ENCODE peak calls at places on chromosomes 16 and 17, in eight cellular contexts. One of them, this sample, is unnamed.

GRCh38 chr16:30805370-30806169 is 18.6 kb upstream of the ZNF629 start:
- DNase-seq in Peyer's patch: peak; percentile 91
- DNase-seq in neural progenitor cell: peak; percentile 90
- DNase-seq in effector memory CD4-positive, alpha-beta T cell: peak; percentile 38
- DNase-seq in AG04450: no peak
- DNase-seq in ascending aorta: peak; percentile 20
- DNase-seq in psoas muscle: peak; percentile 90
- DNase-seq in IMR-90: peak; percentile 74
- DNase-seq in this sample: peak; percentile 97

GRCh38 chr16:88639231-88640038 is 1.1 kb downstream of the IL17C start:
- DNase-seq in effector memory CD4-positive, alpha-beta T cell: no peak
- DNase-seq in neural progenitor cell: peak; percentile 59
- DNase-seq in psoas muscle: no peak
- DNase-seq in Peyer's patch: peak; percentile 83
- DNase-seq in ascending aorta: no peak
- DNase-seq in IMR-90: no peak
- DNase-seq in AG04450: no peak
- DNase-seq in this sample: peak; percentile 93

GRCh38 chr16:1105888-1106620 is 10.0 kb upstream of the C1QTNF8 start:
- DNase-seq in ascending aorta: no peak
- DNase-seq in Peyer's patch: peak; percentile 58
- DNase-seq in neural progenitor cell: peak; percentile 91
- DNase-seq in psoas muscle: peak; percentile 57
- DNase-seq in effector memory CD4-positive, alpha-beta T cell: no peak
- DNase-seq in AG04450: peak; percentile 10
- DNase-seq in IMR-90: peak; percentile 33
- DNase-seq in this sample: peak; percentile 100

GRCh38 chr17:61411114-61411943 is 11.7 kb downstream of the TBX2 start:
- DNase-seq in IMR-90: peak; percentile 74
- DNase-seq in Peyer's patch: peak; percentile 62
- DNase-seq in psoas muscle: no peak
- DNase-seq in effector memory CD4-positive, alpha-beta T cell: peak; percentile 25
- DNase-seq in AG04450: no peak
- DNase-seq in neural progenitor cell: peak; percentile 87
- DNase-seq in ascending aorta: peak; percentile 9
- DNase-seq in this sample: peak; percentile 96

GRCh38 chr17:77245162-77245926 is 104.6 kb downstream of the SEC14L1 start:
- DNase-seq in effector memory CD4-positive, alpha-beta T cell: no peak
- DNase-seq in AG04450: no peak
- DNase-seq in psoas muscle: no peak
- DNase-seq in neural progenitor cell: no peak
- DNase-seq in IMR-90: no peak
- DNase-seq in ascending aorta: no peak
- DNase-seq in Peyer's patch: no peak
- DNase-seq in this sample: no peak

GRCh38 chr17:45009676-45010467 is 41.6 kb downstream of the DCAKD start:
- DNase-seq in psoas muscle: no peak
- DNase-seq in IMR-90: no peak
- DNase-seq in neural progenitor cell: no peak
- DNase-seq in AG04450: no peak
- DNase-seq in Peyer's patch: no peak
- DNase-seq in ascending aorta: no peak
- DNase-seq in effector memory CD4-positive, alpha-beta T cell: no peak
- DNase-seq in this sample: peak; percentile 73

GRCh38 chr17:9292563-9292941 is 271.2 kb downstream of the NTN1 start:
- DNase-seq in Peyer's patch: no peak
- DNase-seq in neural progenitor cell: no peak
- DNase-seq in effector memory CD4-positive, alpha-beta T cell: no peak
- DNase-seq in ascending aorta: no peak
- DNase-seq in AG04450: no peak
- DNase-seq in IMR-90: no peak
- DNase-seq in psoas muscle: no peak
- DNase-seq in this sample: no peak

GRCh38 chr17:57109393-57110151 is 24.5 kb downstream of the AKAP1 start:
- DNase-seq in effector memory CD4-positive, alpha-beta T cell: no peak
- DNase-seq in psoas muscle: peak; percentile 59
- DNase-seq in IMR-90: peak; percentile 5
- DNase-seq in ascending aorta: no peak
- DNase-seq in Peyer's patch: no peak
- DNase-seq in neural progenitor cell: peak; percentile 42
- DNase-seq in AG04450: no peak
- DNase-seq in this sample: no peak

GRCh38 chr17:50680126-50680525 is 27.6 kb downstream of the ANKRD40 start:
- DNase-seq in AG04450: no peak
- DNase-seq in IMR-90: no peak
- DNase-seq in effector memory CD4-positive, alpha-beta T cell: no peak
- DNase-seq in neural progenitor cell: no peak
- DNase-seq in psoas muscle: no peak
- DNase-seq in ascending aorta: no peak
- DNase-seq in Peyer's patch: no peak
- DNase-seq in this sample: no peak

GRCh38 chr16:82627811-82628339 is 1.1 kb downstream of the CDH13 start:
- DNase-seq in AG04450: no peak
- DNase-seq in Peyer's patch: no peak
- DNase-seq in neural progenitor cell: peak; percentile 68
- DNase-seq in IMR-90: peak; percentile 26
- DNase-seq in psoas muscle: no peak
- DNase-seq in effector memory CD4-positive, alpha-beta T cell: no peak
- DNase-seq in ascending aorta: no peak
- DNase-seq in this sample: peak; percentile 91

GRCh38 chr16:59440502-59440901 is 706.4 kb upstream of the GOT2 start:
- DNase-seq in psoas muscle: no peak
- DNase-seq in AG04450: no peak
- DNase-seq in Peyer's patch: no peak
- DNase-seq in neural progenitor cell: no peak
- DNase-seq in effector memory CD4-positive, alpha-beta T cell: no peak
- DNase-seq in ascending aorta: no peak
- DNase-seq in IMR-90: no peak
- DNase-seq in this sample: no peak
- H3K9me3 ChIP-seq in psoas muscle: peaks cover 10% of the 10 kb centered on the region
- H3K9me3 ChIP-seq in AG04450: no peaks in the 10 kb centered on the region
- H3K9me3 ChIP-seq in Peyer's patch: no peaks in the 10 kb centered on the region
- H3K9me3 ChIP-seq in neural progenitor cell: no peaks in the 10 kb centered on the region
- H3K9me3 ChIP-seq in effector memory CD4-positive, alpha-beta T cell: no peaks in the 10 kb centered on the region
- H3K9me3 ChIP-seq in ascending aorta: no peaks in the 10 kb centered on the region
- H3K9me3 ChIP-seq in IMR-90: no peaks in the 10 kb centered on the region
- H3K9me3 ChIP-seq in this sample: no peaks in the 10 kb centered on the region

GRCh38 chr16:64321881-64322280 is 800.0 kb downstream of the CDH11 start:
- DNase-seq in AG04450: no peak
- DNase-seq in neural progenitor cell: no peak
- DNase-seq in Peyer's patch: no peak
- DNase-seq in IMR-90: no peak
- DNase-seq in ascending aorta: no peak
- DNase-seq in psoas muscle: no peak
- DNase-seq in effector memory CD4-positive, alpha-beta T cell: no peak
- DNase-seq in this sample: no peak
- H3K9me3 ChIP-seq in AG04450: no peaks in the 10 kb centered on the region
- H3K9me3 ChIP-seq in neural progenitor cell: no peaks in the 10 kb centered on the region
- H3K9me3 ChIP-seq in Peyer's patch: no peaks in the 10 kb centered on the region
- H3K9me3 ChIP-seq in IMR-90: no peaks in the 10 kb centered on the region
- H3K9me3 ChIP-seq in ascending aorta: no peaks in the 10 kb centered on the region
- H3K9me3 ChIP-seq in psoas muscle: no peaks in the 10 kb centered on the region
- H3K9me3 ChIP-seq in effector memory CD4-positive, alpha-beta T cell: peaks cover 3% of the 10 kb centered on the region
- H3K9me3 ChIP-seq in this sample: no peaks in the 10 kb centered on the region

DNA sequence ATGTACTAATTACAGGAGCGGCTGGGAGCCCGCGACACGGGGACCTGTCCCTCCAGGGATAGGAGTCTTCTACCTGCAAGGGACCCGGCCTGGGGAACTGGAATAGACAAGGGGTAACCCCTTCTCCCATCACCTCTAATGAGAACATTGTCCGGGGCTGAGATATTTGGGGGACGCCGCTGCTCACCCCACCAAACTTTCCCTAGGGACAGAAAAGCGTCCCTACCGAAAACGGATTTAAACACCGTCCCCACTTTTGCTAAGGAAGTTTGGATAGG is 3.4 kb upstream of the SOX9 start:
- DNase-seq in IMR-90: no peak
- DNase-seq in AG04450: no peak
- DNase-seq in psoas muscle: no peak
- DNase-seq in Peyer's patch: no peak
- DNase-seq in effector memory CD4-positive, alpha-beta T cell: no peak
- DNase-seq in neural progenitor cell: no peak
- DNase-seq in ascending aorta: no peak
- DNase-seq in this sample: no peak
- H3K9me3 ChIP-seq in IMR-90: no peaks in the 10 kb centered on the region
- H3K9me3 ChIP-seq in AG04450: peaks cover 12% of the 10 kb centered on the region
- H3K9me3 ChIP-seq in psoas muscle: no peaks in the 10 kb centered on the region
- H3K9me3 ChIP-seq in Peyer's patch: no peaks in the 10 kb centered on the region
- H3K9me3 ChIP-seq in effector memory CD4-positive, alpha-beta T cell: no peaks in the 10 kb centered on the region
- H3K9me3 ChIP-seq in neural progenitor cell: no peaks in the 10 kb centered on the region
- H3K9me3 ChIP-seq in ascending aorta: no peaks in the 10 kb centered on the region
- H3K9me3 ChIP-seq in this sample: no peaks in the 10 kb centered on the region

DNA sequence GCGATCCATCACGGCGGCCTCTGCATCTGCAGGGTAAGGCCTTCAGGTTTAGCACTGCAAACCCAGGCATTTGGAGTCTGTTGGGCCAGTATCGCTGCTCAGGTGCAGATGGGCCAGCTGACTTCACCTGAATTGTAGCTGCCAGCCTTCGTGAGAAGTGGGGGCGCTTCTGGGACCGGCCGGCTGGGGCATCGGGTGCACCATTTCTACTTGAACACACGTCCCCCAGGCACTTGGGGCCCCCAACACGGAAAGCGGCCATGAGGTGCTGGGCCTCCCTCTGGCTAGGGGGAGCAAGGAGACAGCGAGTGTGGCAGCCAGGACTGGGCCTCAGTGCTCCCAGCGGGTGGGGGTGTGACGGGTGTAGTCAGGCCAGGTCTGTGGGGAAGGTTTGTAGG is 767.6 kb downstream of the KCNJ18 start:
- DNase-seq in neural progenitor cell: no peak
- DNase-seq in effector memory CD4-positive, alpha-beta T cell: no peak
- DNase-seq in AG04450: no peak
- DNase-seq in Peyer's patch: no peak
- DNase-seq in psoas muscle: no peak
- DNase-seq in ascending aorta: no peak
- DNase-seq in IMR-90: no peak
- DNase-seq in this sample: no peak
- H3K9me3 ChIP-seq in neural progenitor cell: peaks cover 11% of the 10 kb centered on the region
- H3K9me3 ChIP-seq in effector memory CD4-positive, alpha-beta T cell: no peaks in the 10 kb centered on the region
- H3K9me3 ChIP-seq in AG04450: peaks cover 31% of the 10 kb centered on the region
- H3K9me3 ChIP-seq in Peyer's patch: peaks cover 9% of the 10 kb centered on the region
- H3K9me3 ChIP-seq in psoas muscle: no peaks in the 10 kb centered on the region
- H3K9me3 ChIP-seq in ascending aorta: no peaks in the 10 kb centered on the region
- H3K9me3 ChIP-seq in IMR-90: peaks cover 19% of the 10 kb centered on the region
- H3K9me3 ChIP-seq in this sample: no peaks in the 10 kb centered on the region

DNA sequence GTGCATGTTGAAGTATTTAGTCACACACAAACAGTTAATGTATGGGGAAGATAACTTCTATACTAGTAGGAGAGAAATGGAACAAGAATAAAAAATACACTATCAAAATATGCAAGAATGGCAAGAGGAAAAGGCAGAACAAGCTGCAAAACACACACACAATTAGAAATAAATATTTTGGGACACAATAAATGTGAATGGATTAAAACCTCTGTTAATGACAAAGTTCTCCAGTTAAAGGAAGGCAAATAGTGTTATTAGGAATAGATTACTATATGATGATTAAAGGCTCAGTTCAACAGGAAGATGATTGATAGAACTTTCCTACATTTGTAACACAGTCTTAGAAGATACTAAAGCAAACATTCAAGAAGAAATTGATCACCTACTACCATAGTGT is 106.3 kb upstream of the ZNF750 start:
- DNase-seq in neural progenitor cell: no peak
- DNase-seq in psoas muscle: no peak
- DNase-seq in IMR-90: no peak
- DNase-seq in AG04450: no peak
- DNase-seq in Peyer's patch: no peak
- DNase-seq in effector memory CD4-positive, alpha-beta T cell: no peak
- DNase-seq in ascending aorta: no peak
- DNase-seq in this sample: no peak
- H3K9me3 ChIP-seq in neural progenitor cell: peaks cover 29% of the 10 kb centered on the region
- H3K9me3 ChIP-seq in psoas muscle: peaks cover 18% of the 10 kb centered on the region
- H3K9me3 ChIP-seq in IMR-90: peaks cover 59% of the 10 kb centered on the region
- H3K9me3 ChIP-seq in AG04450: peaks cover 61% of the 10 kb centered on the region
- H3K9me3 ChIP-seq in Peyer's patch: peaks cover 22% of the 10 kb centered on the region
- H3K9me3 ChIP-seq in effector memory CD4-positive, alpha-beta T cell: peaks cover 13% of the 10 kb centered on the region
- H3K9me3 ChIP-seq in ascending aorta: peaks cover 34% of the 10 kb centered on the region
- H3K9me3 ChIP-seq in this sample: peaks cover 10% of the 10 kb centered on the region

DNA sequence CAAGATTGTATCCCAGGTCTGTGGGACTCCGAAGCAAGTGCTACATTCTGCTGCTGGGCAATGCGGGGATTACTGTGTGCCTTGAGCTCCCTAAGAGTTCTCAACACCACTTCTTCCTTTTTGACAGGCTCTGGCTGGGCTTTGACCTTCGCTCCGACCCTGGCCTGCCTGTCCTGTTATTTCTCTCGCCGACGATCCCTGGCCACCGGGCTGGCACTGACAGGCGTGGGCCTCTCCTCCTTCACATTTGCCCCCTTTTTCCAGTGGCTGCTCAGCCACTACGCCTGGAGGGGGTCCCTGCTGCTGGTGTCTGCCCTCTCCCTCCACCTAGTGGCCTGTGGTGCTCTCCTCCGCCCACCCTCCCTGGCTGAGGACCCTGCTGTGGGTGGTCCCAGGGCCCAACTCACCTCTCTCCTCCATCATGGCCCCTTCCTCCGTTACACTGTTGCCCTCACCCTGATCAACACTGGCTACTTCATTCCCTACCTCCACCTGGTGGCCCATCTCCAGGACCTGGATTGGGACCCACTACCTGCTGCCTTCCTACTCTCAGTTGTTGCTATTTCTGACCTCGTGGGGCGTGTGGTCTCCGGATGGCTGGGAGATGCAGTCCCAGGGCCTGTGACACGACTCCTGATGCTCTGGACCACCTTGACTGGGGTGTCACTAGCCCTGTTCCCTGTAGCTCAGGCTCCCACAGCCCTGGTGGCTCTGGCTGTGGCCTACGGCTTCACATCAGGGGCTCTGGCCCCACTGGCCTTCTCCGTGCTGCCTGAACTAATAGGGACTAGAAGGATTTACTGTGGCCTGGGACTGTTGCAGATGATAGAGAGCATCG is 2.4 kb downstream of the SLC16A13 start:
- DNase-seq in ascending aorta: no peak
- DNase-seq in Peyer's patch: peak; percentile 57
- DNase-seq in AG04450: no peak
- DNase-seq in IMR-90: no peak
- DNase-seq in psoas muscle: no peak
- DNase-seq in effector memory CD4-positive, alpha-beta T cell: no peak
- DNase-seq in neural progenitor cell: peak; percentile 32
- DNase-seq in this sample: peak; percentile 73
- H3K9me3 ChIP-seq in ascending aorta: no peaks in the 10 kb centered on the region
- H3K9me3 ChIP-seq in Peyer's patch: no peaks in the 10 kb centered on the region
- H3K9me3 ChIP-seq in AG04450: no peaks in the 10 kb centered on the region
- H3K9me3 ChIP-seq in IMR-90: no peaks in the 10 kb centered on the region
- H3K9me3 ChIP-seq in psoas muscle: no peaks in the 10 kb centered on the region
- H3K9me3 ChIP-seq in effector memory CD4-positive, alpha-beta T cell: no peaks in the 10 kb centered on the region
- H3K9me3 ChIP-seq in neural progenitor cell: no peaks in the 10 kb centered on the region
- H3K9me3 ChIP-seq in this sample: no peaks in the 10 kb centered on the region

This sample was measured in osteoblast.